ENCODE peak calls at places on chromosomes 13 and 19, in four cellular contexts. C is CD4-positive, CD25-positive, alpha-beta regulatory T cell; U is cardiac muscle cell; E is astrocyte of the spinal cord. L is an unnamed sample.

GRCh38 chr13:25768726-25769270 is 283.0 kb downstream of the SHISA2 start:
- DNase-seq in C (no peak), U (no peak), E (peak), L (no peak)

GRCh38 chr19:38172001-38172400 is 52.0 kb downstream of the DPF1 start:
- DNase-seq in C (no peak), E (no peak), U (no peak), L (no peak)

GRCh38 chr13:113413178-113413897 is 40.0 kb downstream of the ADPRHL1 start:
- DNase-seq in C (no peak), E (peak), U (no peak), L (no peak)

GRCh38 chr19:19308373-19308772 is 11.9 kb downstream of the SUGP1 start:
- DNase-seq in C (no peak), E (no peak), U (no peak), L (no peak)

GRCh38 chr19:55189424-55189823 is 9.3 kb upstream of the SYT5 start:
- DNase-seq in C (no peak), U (no peak), E (peak), L (no peak)

GRCh38 chr13:75787249-75787940 is 151.3 kb downstream of the LMO7 start:
- DNase-seq in E (peak), U (no peak), C (no peak), L (no peak)

GRCh38 chr13:85728831-85729230 is 70.4 kb downstream of the SLITRK6 start:
- DNase-seq in U (no peak), C (no peak), E (peak), L (no peak)

GRCh38 chr13:41827507-41828213 is 133.2 kb downstream of the VWA8 start:
- DNase-seq in U (no peak), C (no peak), E (peak), L (no peak)

GRCh38 chr19:17526922-17527321 is 15.5 kb downstream of the PGLS start:
- DNase-seq in E (no peak), C (no peak), U (no peak), L (peak)

GRCh38 chr13:112545866-112546265 is 42.1 kb downstream of the TUBGCP3 start:
- DNase-seq in E (peak), C (no peak), U (no peak), L (no peak)

GRCh38 chr19:16851031-16851712 is 22.0 kb downstream of the SIN3B start:
- DNase-seq in C (no peak), U (no peak), E (peak), L (no peak)

GRCh38 chr13:78247362-78247761 is 328.7 kb upstream of the EDNRB start:
- DNase-seq in U (no peak), C (no peak), E (no peak), L (no peak)

GRCh38 chr19:52237771-52238400 is 31.5 kb upstream of the ZNF766 start:
- DNase-seq in U (peak), E (peak), C (peak), L (peak)

GRCh38 chr13:76609643-76610042 is 276.6 kb downstream of the KCTD12 start:
- DNase-seq in E (no peak), C (no peak), U (no peak), L (no peak)

GRCh38 chr19:49590971-49591730 is at the start of gene PRR12:
- DNase-seq in C (peak), E (peak), U (peak), L (peak)

GRCh38 chr19:19655051-19655594 is 8.4 kb downstream of the ATP13A1 start:
- DNase-seq in C (no peak), E (no peak), U (no peak), L (no peak)

GRCh38 chr19:45901432-45901903 is 945 bp downstream of the MYPOP start:
- DNase-seq in C (peak), U (peak), E (peak), L (no peak)

GRCh38 chr19:37977992-37978391 is 71.0 kb downstream of the SIPA1L3 start:
- DNase-seq in C (no peak), U (no peak), E (peak), L (no peak)

GRCh38 chr19:8401981-8402411 is 11.1 kb upstream of the MARCHF2 start:
- DNase-seq in C (no peak), E (no peak), U (no peak), L (no peak)

GRCh38 chr13:63198076-63198475 is 1782.4 kb upstream of the PCDH20 start:
- DNase-seq in C (no peak), U (no peak), E (no peak), L (no peak)

GRCh38 chr13:28568286-28568685 is 73.4 kb upstream of the FLT1 start:
- DNase-seq in E (no peak), U (peak), C (no peak), L (peak)

GRCh38 chr19:33302974-33303790 is 848 bp upstream of the CEBPA start:
- DNase-seq in E (peak), C (no peak), U (peak), L (no peak)

GRCh38 chr19:8261881-8262280 is 46.3 kb downstream of the CD320 start:
- DNase-seq in C (no peak), E (no peak), U (no peak), L (no peak)

GRCh38 chr19:2237051-2237868 is 636 bp downstream of the SF3A2 start:
- DNase-seq in E (no peak), U (no peak), C (no peak), L (no peak)

GRCh38 chr19:57282011-57282636 is 1.8 kb downstream of the ZNF460 start:
- DNase-seq in C (no peak), U (no peak), E (no peak), L (no peak)

GRCh38 chr13:102197193-102197592 is 204.7 kb downstream of the FGF14 start:
- DNase-seq in E (peak), U (no peak), C (no peak), L (peak)

GRCh38 chr19:16180611-16181010 is 4.6 kb upstream of the FAM32A start:
- DNase-seq in C (no peak), E (peak), U (no peak), L (no peak)

GRCh38 chr13:74026753-74027152 is 107.5 kb downstream of the KLF12 start:
- DNase-seq in U (peak), C (peak), E (peak), L (peak)

GRCh38 chr13:38577048-38577447 is 109.8 kb upstream of the FREM2 start:
- DNase-seq in U (peak), E (no peak), C (no peak), L (no peak)

GRCh38 chr19:49435670-49436069 is 5.7 kb downstream of the SLC17A7 start:
- DNase-seq in E (no peak), C (no peak), U (no peak), L (no peak)

GRCh38 chr19:36771275-36772231 is 1.1 kb downstream of the ZNF850 start:
- DNase-seq in C (peak), E (peak), U (peak), L (no peak)

GRCh38 chr13:105587786-105588185 is 947.7 kb downstream of the EFNB2 start:
- DNase-seq in C (no peak), E (peak), U (no peak), L (no peak)

DNA sequence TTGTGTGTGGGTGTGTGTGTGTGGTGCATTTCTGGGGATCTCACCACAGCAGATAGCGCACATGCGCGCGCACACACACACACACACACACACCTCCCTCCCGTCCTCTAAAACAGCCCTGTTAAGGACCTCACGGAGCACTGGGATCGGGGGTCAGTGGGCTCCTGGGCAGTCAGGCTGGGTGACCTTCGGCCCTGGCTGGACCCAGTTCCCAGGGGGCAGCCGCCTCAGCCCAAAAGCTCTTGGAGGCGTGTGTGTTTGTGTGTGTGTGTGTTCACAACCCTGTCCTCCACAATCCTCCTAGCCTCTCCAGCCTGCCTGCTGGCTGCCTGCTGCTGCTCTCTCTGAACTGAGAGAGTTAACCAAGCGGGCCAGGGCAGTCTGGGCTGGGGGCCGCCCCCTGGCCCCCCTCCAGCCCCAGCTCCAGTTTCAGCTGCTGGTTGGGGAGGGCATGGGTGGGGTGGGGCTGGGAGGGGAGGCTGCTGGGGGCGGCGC is 272 bp upstream of the FXYD1 start:
- DNase-seq in U (peak), C (no peak), E (no peak), L (no peak)
- H3K4me3 ChIP-seq in U (peak), C (no peak), E (no peak), L (no peak)

GRCh38 chr19:13459351-13459750 is 46.9 kb downstream of the CACNA1A start:
- DNase-seq in E (no peak), U (no peak), C (no peak), L (no peak)
- H3K4me3 ChIP-seq in E (no peak), U (no peak), C (no peak), L (no peak)

DNA sequence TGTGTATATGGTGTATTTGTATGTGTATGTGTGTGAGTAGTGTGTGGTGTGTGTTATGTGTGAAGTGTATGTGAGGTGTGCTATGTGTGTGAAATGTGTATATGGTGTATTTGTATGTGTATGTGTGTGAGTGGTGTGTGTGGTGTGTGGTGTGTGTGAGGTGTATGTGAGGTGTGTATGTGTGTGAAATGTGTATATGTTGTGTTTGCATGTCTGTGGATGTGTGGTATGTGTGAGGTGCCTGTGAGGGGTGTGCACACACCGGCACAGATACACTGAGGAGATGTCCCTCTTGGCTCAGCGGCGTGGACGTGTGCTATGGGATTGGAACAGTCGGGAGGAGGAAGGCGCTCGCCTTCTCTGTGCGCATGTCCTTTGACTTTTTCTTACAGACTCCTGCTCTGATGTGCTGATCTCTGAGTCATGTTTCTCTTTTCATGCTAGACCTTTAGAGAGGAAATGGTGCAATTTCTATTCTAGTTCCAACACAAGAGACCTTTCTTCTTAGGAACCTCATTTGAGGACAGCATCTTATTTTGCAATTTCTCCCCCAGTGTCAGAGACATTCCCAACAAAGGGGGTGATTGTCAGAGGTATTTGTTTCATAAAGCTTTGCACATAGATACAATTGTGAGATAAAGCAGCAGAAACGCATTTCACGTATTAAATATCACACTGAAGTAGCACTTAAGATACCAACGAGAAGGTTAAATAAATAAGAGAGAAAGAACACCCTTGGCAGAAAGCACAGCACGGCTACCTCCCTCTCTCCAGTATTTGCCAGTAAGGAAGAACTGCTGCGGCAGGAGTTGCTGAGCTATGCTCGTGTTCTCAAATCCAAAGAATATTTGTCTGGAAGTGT is 11.3 kb upstream of the TNFRSF19 start:
- DNase-seq in U (peak), C (peak), E (peak), L (peak)
- H3K4me3 ChIP-seq in U (no peak), C (no peak), E (peak), L (no peak)

DNA sequence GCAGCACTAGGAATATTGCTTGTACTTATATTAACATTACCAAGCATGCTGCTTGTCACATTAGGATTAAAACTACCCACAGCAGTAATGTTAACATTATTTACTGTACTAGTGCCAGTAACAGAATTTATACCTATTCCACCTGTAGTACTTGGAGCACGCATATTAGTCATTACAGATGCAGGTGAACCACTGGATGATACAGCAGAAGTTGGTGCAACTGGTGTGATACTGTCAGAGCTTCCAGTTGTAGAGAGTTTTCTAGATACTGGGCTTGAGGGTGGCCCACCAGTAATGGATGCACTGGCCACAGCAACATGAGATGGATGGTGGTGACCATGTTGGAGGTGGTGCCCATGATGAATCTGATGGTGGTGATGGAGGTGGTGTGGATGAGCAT is 1.1 kb downstream of the TSC22D1 start:
- DNase-seq in U (no peak), C (no peak), E (no peak), L (no peak)
- H3K4me3 ChIP-seq in U (peak), C (peak), E (peak), L (no peak)

GRCh38 chr19:1001538-1002166 is 1.4 kb downstream of the GRIN3B start:
- DNase-seq in E (no peak), C (peak), U (peak), L (no peak)

GRCh38 chr19:999379-999719 is 870 bp upstream of the GRIN3B start:
- DNase-seq in U (no peak), C (no peak), E (no peak), L (no peak)

GRCh38 chr19:1002600-1002999 is 2.4 kb downstream of the GRIN3B start:
- DNase-seq in U (no peak), E (no peak), C (no peak), L (no peak)

GRCh38 chr19:1000095-1000494 is at the start of gene GRIN3B:
- DNase-seq in U (peak), E (peak), C (peak), L (no peak)

GRCh38 chr19:1000591-1001537 is 645 bp downstream of the GRIN3B start:
- DNase-seq in C (no peak), U (no peak), E (no peak), L (no peak)
- H3K4me3 ChIP-seq in C (no peak), U (peak), E (no peak), L (no peak)

L was measured in Jurkat, Clone E6-1.